ENCODE peak calls at places on chromosomes 5 and 9, in seven cellular contexts. One of them, this sample, is unnamed.

GRCh38 chr9:17906204-17906840 is 327.5 kb downstream of the SH3GL2 start:
- DNase-seq in cardiac muscle cell: peak
- DNase-seq in astrocyte of the hippocampus: peak
- DNase-seq in CD4-positive, alpha-beta T cell: no peak
- DNase-seq in caudate nucleus: peak
- DNase-seq in left cardiac atrium: peak
- DNase-seq in ELR: no peak
- DNase-seq in this sample: no peak

GRCh38 chr5:158770506-158770905 is 329.2 kb downstream of the EBF1 start:
- DNase-seq in left cardiac atrium: no peak
- DNase-seq in CD4-positive, alpha-beta T cell: no peak
- DNase-seq in cardiac muscle cell: no peak
- DNase-seq in astrocyte of the hippocampus: no peak
- DNase-seq in caudate nucleus: no peak
- DNase-seq in ELR: peak
- DNase-seq in this sample: no peak

GRCh38 chr5:151799407-151799806 is 27.7 kb downstream of the G3BP1 start:
- DNase-seq in caudate nucleus: peak
- DNase-seq in astrocyte of the hippocampus: no peak
- DNase-seq in cardiac muscle cell: no peak
- DNase-seq in ELR: peak
- DNase-seq in left cardiac atrium: no peak
- DNase-seq in CD4-positive, alpha-beta T cell: no peak
- DNase-seq in this sample: no peak

GRCh38 chr9:96487949-96488348 is 38.0 kb downstream of the HABP4 start:
- DNase-seq in CD4-positive, alpha-beta T cell: no peak
- DNase-seq in caudate nucleus: no peak
- DNase-seq in astrocyte of the hippocampus: no peak
- DNase-seq in left cardiac atrium: peak
- DNase-seq in cardiac muscle cell: no peak
- DNase-seq in ELR: no peak
- DNase-seq in this sample: no peak

GRCh38 chr9:81693639-81694378 is 4.5 kb upstream of the TLE1 start:
- DNase-seq in astrocyte of the hippocampus: no peak
- DNase-seq in CD4-positive, alpha-beta T cell: no peak
- DNase-seq in ELR: peak
- DNase-seq in cardiac muscle cell: no peak
- DNase-seq in caudate nucleus: no peak
- DNase-seq in left cardiac atrium: no peak
- DNase-seq in this sample: no peak

GRCh38 chr9:128275198-128276007 is at the start of gene GOLGA2:
- DNase-seq in cardiac muscle cell: peak
- DNase-seq in astrocyte of the hippocampus: peak
- DNase-seq in caudate nucleus: no peak
- DNase-seq in left cardiac atrium: peak
- DNase-seq in ELR: peak
- DNase-seq in CD4-positive, alpha-beta T cell: no peak
- DNase-seq in this sample: peak

GRCh38 chr5:135208555-135209494 is 174.8 kb upstream of the PITX1 start:
- DNase-seq in cardiac muscle cell: peak
- DNase-seq in left cardiac atrium: no peak
- DNase-seq in CD4-positive, alpha-beta T cell: no peak
- DNase-seq in caudate nucleus: no peak
- DNase-seq in astrocyte of the hippocampus: peak
- DNase-seq in ELR: peak
- DNase-seq in this sample: no peak

GRCh38 chr5:107979272-107979671 is 308.5 kb upstream of the EFNA5 start:
- DNase-seq in cardiac muscle cell: no peak
- DNase-seq in CD4-positive, alpha-beta T cell: no peak
- DNase-seq in astrocyte of the hippocampus: peak
- DNase-seq in left cardiac atrium: no peak
- DNase-seq in caudate nucleus: no peak
- DNase-seq in ELR: no peak
- DNase-seq in this sample: no peak

GRCh38 chr9:85212887-85213286 is 528.9 kb downstream of the AGTPBP1 start:
- DNase-seq in ELR: peak
- DNase-seq in cardiac muscle cell: no peak
- DNase-seq in CD4-positive, alpha-beta T cell: no peak
- DNase-seq in left cardiac atrium: no peak
- DNase-seq in caudate nucleus: peak
- DNase-seq in astrocyte of the hippocampus: peak
- DNase-seq in this sample: no peak

GRCh38 chr5:14706615-14707021 is 42.1 kb downstream of the OTULIN start:
- DNase-seq in ELR: peak
- DNase-seq in caudate nucleus: no peak
- DNase-seq in astrocyte of the hippocampus: peak
- DNase-seq in CD4-positive, alpha-beta T cell: peak
- DNase-seq in left cardiac atrium: no peak
- DNase-seq in cardiac muscle cell: no peak
- DNase-seq in this sample: no peak

GRCh38 chr5:91311697-91312501 is 71.2 kb downstream of the ARRDC3 start:
- DNase-seq in left cardiac atrium: peak
- DNase-seq in ELR: peak
- DNase-seq in caudate nucleus: peak
- DNase-seq in cardiac muscle cell: no peak
- DNase-seq in CD4-positive, alpha-beta T cell: peak
- DNase-seq in astrocyte of the hippocampus: peak
- DNase-seq in this sample: peak